ENCODE peak calls at places on chromosome 1, in six cellular contexts. B is globus pallidus, R is NCI-H2029, Q is ovary, H is substantia nigra, K is psoas muscle. N is an unnamed sample.

GRCh38 chr1:17520041-17520440 is 19.5 kb upstream of the ARHGEF10L start:
- DNase-seq in B (no peak), R (no peak), Q (no peak), H (no peak), K (no peak), N (no peak)

GRCh38 chr1:164733070-164733469 is 174.1 kb downstream of the PBX1 start:
- DNase-seq in B (no peak), R (no peak), Q (no peak), H (no peak), K (no peak), N (no peak)

GRCh38 chr1:31811605-31812004 is 4.2 kb downstream of the SPOCD1 start:
- DNase-seq in B (peak), R (peak), Q (no peak), H (peak), K (no peak), N (peak)

GRCh38 chr1:921011-921837 is 2.5 kb upstream of the SAMD11 start:
- DNase-seq in B (peak), R (peak), Q (peak), H (peak), K (peak), N (peak)

GRCh38 chr1:181033128-181033798 is 520 bp upstream of the MR1 start:
- DNase-seq in B (peak), R (peak), Q (no peak), H (peak), K (no peak), N (peak)

GRCh38 chr1:1562556-1563195 is 12.0 kb downstream of the SSU72 start:
- DNase-seq in B (no peak), R (no peak), Q (no peak), H (no peak), K (no peak), N (no peak)

GRCh38 chr1:61183471-61184034 is 101.2 kb downstream of the NFIA start:
- DNase-seq in B (peak), R (peak), Q (peak), H (peak), K (no peak), N (no peak)

GRCh38 chr1:216024546-216024945 is 398.7 kb downstream of the USH2A start:
- DNase-seq in B (no peak), R (no peak), Q (no peak), H (no peak), K (no peak), N (no peak)